ENCODE peak calls at places on chromosomes 5 and 9, in eight cellular contexts. Z is upper lobe of right lung; P is D341Med; H is activated CD4-positive, alpha-beta T cell treated with anti-CD3 and anti-CD28 coated beads for 48 hours; F is HFFc6; Y is cerebellar cortex; A is stimulated activated CD4-positive, alpha-beta T cell treated with anti-CD3 and anti-CD28 coated beads, Interleukin-15, amount 100 ng/mL, for 1 hour; W is kidney glomerular epithelial cell. O is an unnamed sample.

GRCh38 chr5:9888517-9888916 is 258.4 kb upstream of the TAS2R1 start:
- DNase-seq in Z (no peak), H (no peak), W (peak), F (peak), Y (peak), P (no peak), A (no peak), O (peak)

GRCh38 chr5:1733369-1733768 is 66.3 kb downstream of the MRPL36 start:
- DNase-seq in P (peak), F (no peak), W (no peak), H (no peak), Z (peak), Y (no peak), A (no peak), O (no peak)

GRCh38 chr5:163861670-163862069 is 356.3 kb downstream of the MAT2B start:
- DNase-seq in W (no peak), Y (no peak), P (no peak), A (no peak), F (no peak), H (no peak), Z (no peak), O (no peak)

GRCh38 chr5:67090040-67090439 is 106.6 kb downstream of the CD180 start:
- DNase-seq in A (no peak), H (no peak), Z (no peak), W (no peak), Y (no peak), F (no peak), P (no peak), O (no peak)

GRCh38 chr5:82494942-82495341 is 216.8 kb upstream of the RPS23 start:
- DNase-seq in H (no peak), P (no peak), A (no peak), Z (no peak), Y (no peak), W (no peak), F (peak), O (no peak)

GRCh38 chr5:150653762-150654158 is 7.3 kb upstream of the MYOZ3 start:
- DNase-seq in Z (no peak), F (no peak), Y (no peak), H (no peak), P (no peak), A (no peak), W (no peak), O (no peak)

GRCh38 chr5:168885324-168886120 is 306.4 kb upstream of the PANK3 start:
- DNase-seq in P (no peak), F (no peak), H (no peak), Z (no peak), Y (no peak), A (no peak), W (no peak), O (no peak)

GRCh38 chr5:154479160-154479943 is 1.3 kb upstream of the HAND1 start:
- DNase-seq in F (no peak), P (no peak), Z (no peak), A (no peak), W (no peak), H (peak), Y (no peak), O (no peak)

GRCh38 chr9:135827301-135827700 is 80.0 kb downstream of the CAMSAP1 start:
- DNase-seq in H (no peak), Y (no peak), A (no peak), W (no peak), F (no peak), Z (peak), P (no peak), O (no peak)

GRCh38 chr9:22342489-22343217 is 104.0 kb upstream of the DMRTA1 start:
- DNase-seq in A (no peak), F (no peak), H (no peak), W (peak), P (no peak), Y (no peak), Z (no peak), O (peak)

GRCh38 chr5:35470866-35471265 is 146.8 kb upstream of the SPEF2 start:
- DNase-seq in A (no peak), P (no peak), Z (no peak), F (peak), Y (no peak), H (no peak), W (peak), O (no peak)

GRCh38 chr5:81070561-81070960 is 110.4 kb downstream of the RASGRF2 start:
- DNase-seq in Y (no peak), P (peak), Z (no peak), W (no peak), A (no peak), F (no peak), H (no peak), O (no peak)

GRCh38 chr5:143205879-143206193 is 197.7 kb downstream of the NR3C1 start:
- DNase-seq in Z (no peak), W (no peak), P (no peak), F (no peak), H (no peak), A (no peak), Y (no peak), O (no peak)

GRCh38 chr9:87157366-87158031 is 210.2 kb upstream of the GAS1 start:
- DNase-seq in A (no peak), Y (no peak), F (no peak), P (no peak), Z (no peak), W (peak), H (no peak), O (no peak)

GRCh38 chr9:6873862-6874261 is 116.1 kb downstream of the KDM4C start:
- DNase-seq in A (no peak), P (no peak), H (no peak), F (peak), Y (peak), W (no peak), Z (no peak), O (no peak)

GRCh38 chr5:180104131-180104530 is 32.6 kb upstream of the RNF130 start:
- DNase-seq in A (no peak), Z (no peak), P (no peak), H (no peak), Y (no peak), F (no peak), W (no peak), O (no peak)

GRCh38 chr9:124685217-124685616 is 85.9 kb downstream of the NR6A1 start:
- DNase-seq in P (no peak), A (no peak), F (no peak), Y (no peak), W (no peak), Z (no peak), H (no peak), O (no peak)

GRCh38 chr9:23799521-23799920 is 26.5 kb downstream of the ELAVL2 start:
- DNase-seq in P (no peak), W (no peak), F (no peak), Y (no peak), Z (no peak), A (no peak), H (no peak), O (no peak)

GRCh38 chr9:106830527-106831140 is 32.3 kb upstream of the ZNF462 start:
- DNase-seq in Z (no peak), P (no peak), A (no peak), Y (no peak), W (no peak), H (no peak), F (no peak), O (no peak)

GRCh38 chr5:83987513-83988292 is 267.0 kb upstream of the HAPLN1 start:
- DNase-seq in F (no peak), Y (no peak), H (no peak), W (no peak), P (no peak), Z (no peak), A (no peak), O (no peak)

GRCh38 chr9:133823189-133824105 is 85.3 kb upstream of the SARDH start:
- DNase-seq in Z (no peak), H (no peak), P (no peak), Y (no peak), A (no peak), F (no peak), W (no peak), O (no peak)

GRCh38 chr9:131886839-131887238 is 147.0 kb upstream of the RAPGEF1 start:
- DNase-seq in Z (no peak), W (no peak), F (no peak), P (no peak), H (no peak), A (no peak), Y (no peak), O (no peak)

GRCh38 chr5:135873831-135874230 is 21.8 kb downstream of the IL9 start:
- DNase-seq in P (no peak), F (no peak), A (no peak), W (no peak), Y (no peak), Z (no peak), H (no peak), O (no peak)

GRCh38 chr5:145750194-145750593 is 84.9 kb downstream of the PRELID2 start:
- DNase-seq in P (no peak), A (no peak), H (no peak), W (no peak), F (no peak), Y (no peak), Z (no peak), O (no peak)

GRCh38 chr5:1526151-1526631 is 2.4 kb upstream of the LPCAT1 start:
- DNase-seq in H (no peak), W (no peak), F (no peak), A (no peak), Z (peak), P (peak), Y (no peak), O (no peak)

GRCh38 chr9:98974994-98975712 is 31.4 kb downstream of the COL15A1 start:
- DNase-seq in F (peak), H (peak), Y (peak), W (peak), A (peak), P (peak), Z (peak), O (peak)

GRCh38 chr9:126423709-126424185 is 97.1 kb downstream of the MVB12B start:
- DNase-seq in A (no peak), H (no peak), P (no peak), Z (no peak), Y (peak), F (no peak), W (no peak), O (no peak)

GRCh38 chr9:127761491-127761904 is 17.0 kb downstream of the SH2D3C start:
- DNase-seq in H (no peak), Z (no peak), F (no peak), P (no peak), Y (no peak), A (no peak), W (no peak), O (no peak)

GRCh38 chr9:89529243-89530030 is 31.5 kb upstream of the SEMA4D start:
- DNase-seq in W (peak), Z (no peak), F (no peak), P (no peak), Y (no peak), A (no peak), H (no peak), O (peak)

GRCh38 chr5:150278916-150279315 is 10.7 kb downstream of the CAMK2A start:
- DNase-seq in P (no peak), H (no peak), A (no peak), Z (no peak), Y (no peak), F (peak), W (no peak), O (peak)

O was measured in RCC 7860.